ENCODE peak calls at places on chromosomes 12 and 14, in seven cellular contexts. F, V, H, D, S, P and N are unnamed samples. For H3K27me3 and H3K9me3, the result is how much of the 10 kb centered on the place peaks cover.

GRCh38 chr12:2429032-2429431 is 365.7 kb upstream of the FKBP4 start:
- DNase-seq in F (no peak), V (no peak), H (no peak), D (no peak), S (no peak), P (peak), N (peak)

GRCh38 chr14:102980409-102980810 is 57.9 kb downstream of the AMN start:
- DNase-seq in F (no peak), V (no peak), H (no peak), D (no peak), S (no peak), P (no peak), N (no peak)

GRCh38 chr14:26602902-26603301 is 5.1 kb upstream of the NOVA1 start:
- DNase-seq in F (no peak), V (no peak), H (no peak), D (no peak), S (no peak), P (no peak), N (no peak)

GRCh38 chr12:27436768-27437167 is 9.8 kb upstream of the SMCO2 start:
- DNase-seq in F (no peak), V (no peak), H (no peak), D (no peak), S (no peak), P (no peak), N (no peak)

GRCh38 chr14:36646664-36647416 is 14.8 kb upstream of the PAX9 start:
- DNase-seq in F (no peak), V (no peak), H (peak), D (peak), S (no peak), P (peak), N (peak)

GRCh38 chr12:20270557-20270956 is 97.8 kb upstream of the PDE3A start:
- DNase-seq in F (no peak), V (no peak), H (no peak), D (no peak), S (no peak), P (no peak), N (no peak)

GRCh38 chr12:121980211-121980891 is 41.3 kb upstream of the BCL7A start:
- DNase-seq in F (no peak), V (no peak), H (no peak), D (no peak), S (no peak), P (no peak), N (no peak)

GRCh38 chr14:70999117-70999516 is 91.9 kb downstream of the PCNX1 start:
- DNase-seq in F (no peak), V (peak), H (no peak), D (no peak), S (no peak), P (no peak), N (no peak)

GRCh38 chr14:53951661-53952265 is 4.9 kb downstream of the BMP4 start:
- DNase-seq in F (no peak), V (no peak), H (peak), D (no peak), S (no peak), P (no peak), N (no peak)
- H3K4me3 ChIP-seq in F (no peak), V (no peak), H (peak), D (no peak), S (no peak), P (peak), N (peak)

GRCh38 chr12:51397670-51398069 is 6.5 kb upstream of the GALNT6 start:
- DNase-seq in F (no peak), V (no peak), H (no peak), D (no peak), S (no peak), P (no peak), N (no peak)

GRCh38 chr12:51391047-51391837 is at the start of gene GALNT6:
- DNase-seq in F (peak), V (peak), H (peak), D (no peak), S (peak), P (no peak), N (no peak)

GRCh38 chr12:51393676-51394545 is 2.7 kb upstream of the GALNT6 start:
- DNase-seq in F (peak), V (peak), H (no peak), D (peak), S (peak), P (no peak), N (no peak)

GRCh38 chr12:51392556-51393237 is 1.5 kb upstream of the GALNT6 start:
- DNase-seq in F (no peak), V (peak), H (no peak), D (peak), S (peak), P (no peak), N (no peak)

GRCh38 chr12:51395283-51396230 is 4.4 kb upstream of the GALNT6 start:
- DNase-seq in F (no peak), V (no peak), H (no peak), D (no peak), S (peak), P (no peak), N (no peak)
- H3K27me3 ChIP-seq in F (under half), V (under half), H (under half), D (under half), S (under half), P (under half), N (under half)

GRCh38 chr12:132942611-132943010 is 13.5 kb downstream of the ZNF605 start:
- DNase-seq in F (no peak), V (no peak), H (no peak), D (no peak), S (no peak), P (peak), N (no peak)

GRCh38 chr12:132941336-132941954 is 14.7 kb downstream of the ZNF605 start:
- DNase-seq in F (no peak), V (no peak), H (no peak), D (no peak), S (no peak), P (peak), N (no peak)

GRCh38 chr12:132936163-132936562 is 19.9 kb downstream of the ZNF605 start:
- DNase-seq in F (no peak), V (no peak), H (no peak), D (no peak), S (no peak), P (no peak), N (no peak)

GRCh38 chr12:132937476-132937875 is 18.6 kb downstream of the ZNF605 start:
- DNase-seq in F (no peak), V (no peak), H (no peak), D (no peak), S (no peak), P (no peak), N (no peak)

GRCh38 chr12:132940071-132940719 is 15.9 kb downstream of the ZNF605 start:
- DNase-seq in F (no peak), V (no peak), H (no peak), D (no peak), S (no peak), P (peak), N (no peak)
- H3K9me3 ChIP-seq in F (under half), V (under half), H (under half), D (under half), S (under half), P (under half), N (under half)

DNA sequence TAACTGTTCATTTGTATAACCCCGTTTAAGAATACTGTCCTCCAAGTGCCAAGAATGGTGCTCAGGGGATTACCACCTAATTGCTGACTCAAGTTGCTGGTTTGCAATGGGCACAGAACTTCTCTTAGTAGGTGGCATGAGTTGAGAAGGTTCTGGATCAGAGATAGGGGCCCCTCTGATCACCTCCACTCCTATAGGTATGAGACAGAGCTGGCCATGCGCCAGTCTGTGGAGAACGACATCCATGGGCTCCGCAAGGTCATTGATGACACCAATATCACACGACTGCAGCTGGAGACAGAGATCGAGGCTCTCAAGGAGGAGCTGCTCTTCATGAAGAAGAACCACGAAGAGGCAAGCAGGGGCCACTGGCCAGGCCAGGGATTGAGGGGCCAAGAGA is 1.6 kb downstream of the KRT18 start:
- DNase-seq in F (no peak), V (no peak), H (no peak), D (no peak), S (no peak), P (no peak), N (no peak)
- H3K4me3 ChIP-seq in F (no peak), V (no peak), H (peak), D (no peak), S (no peak), P (no peak), N (peak)

GRCh38 chr14:76514599-76514998 is 138.7 kb downstream of the ESRRB start:
- DNase-seq in F (no peak), V (no peak), H (peak), D (no peak), S (no peak), P (peak), N (peak)

GRCh38 chr14:76510255-76510654 is 134.3 kb downstream of the ESRRB start:
- DNase-seq in F (no peak), V (no peak), H (no peak), D (no peak), S (no peak), P (no peak), N (no peak)

GRCh38 chr14:76509291-76509690 is 133.4 kb downstream of the ESRRB start:
- DNase-seq in F (no peak), V (no peak), H (no peak), D (no peak), S (no peak), P (no peak), N (no peak)
- H3K27me3 ChIP-seq in F (under half), V (under half), H (under half), D (under half), S (under half), P (under half), N (under half)

GRCh38 chr14:28982228-28982627 is 215.6 kb downstream of the FOXG1 start:
- DNase-seq in F (no peak), V (no peak), H (no peak), D (no peak), S (no peak), P (no peak), N (no peak)
- H3K9me3 ChIP-seq in F (under half), V (under half), H (under half), D (under half), S (under half), P (under half), N (under half)

GRCh38 chr12:31479516-31480210 is 111.3 kb downstream of the DENND5B start:
- DNase-seq in F (no peak), V (no peak), H (no peak), D (no peak), S (no peak), P (no peak), N (no peak)

GRCh38 chr12:31481415-31481814 is 109.5 kb downstream of the DENND5B start:
- DNase-seq in F (no peak), V (no peak), H (no peak), D (no peak), S (no peak), P (no peak), N (no peak)

GRCh38 chr12:31485570-31485969 is 105.4 kb downstream of the DENND5B start:
- DNase-seq in F (no peak), V (no peak), H (no peak), D (no peak), S (no peak), P (no peak), N (no peak)

GRCh38 chr12:31478898-31479297 is 112.0 kb downstream of the DENND5B start:
- DNase-seq in F (no peak), V (no peak), H (no peak), D (no peak), S (no peak), P (no peak), N (no peak)

DNA sequence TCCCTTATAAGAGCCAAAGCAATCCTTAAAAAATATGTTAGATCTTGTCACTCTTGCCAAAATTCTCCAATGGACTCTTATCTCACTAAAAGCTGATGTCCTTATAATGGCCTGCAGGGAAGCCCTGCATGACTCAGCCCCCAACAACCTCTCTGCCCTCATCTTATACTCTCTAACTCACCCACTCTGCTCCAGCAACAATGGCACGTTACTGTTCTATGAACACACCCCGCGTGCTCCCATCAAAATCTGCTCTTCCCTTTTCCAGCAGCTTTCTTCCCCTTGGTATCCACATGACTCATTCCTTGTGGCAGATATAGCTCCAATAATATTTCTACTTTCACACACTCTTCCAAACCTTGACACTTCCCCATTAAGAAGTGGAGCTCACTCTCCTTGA is 108.1 kb downstream of the DENND5B start:
- DNase-seq in F (no peak), V (no peak), H (no peak), D (no peak), S (no peak), P (no peak), N (peak)
- H3K4me3 ChIP-seq in F (no peak), V (no peak), H (no peak), D (no peak), S (no peak), P (no peak), N (no peak)